ENCODE peak calls at places on chromosomes 7 and 10, in ten cellular contexts. One of them, this sample, is unnamed.

GRCh38 chr10:34091796-34092195 is 723.3 kb downstream of the PARD3 start:
- DNase-seq in HFFc6: no peak
- DNase-seq in progenitor cell of endocrine pancreas: no peak
- DNase-seq in MM.1S: no peak
- DNase-seq in COLO829: no peak
- DNase-seq in HEK293T: no peak
- DNase-seq in CD8-positive, alpha-beta T cell: no peak
- DNase-seq in DMS 273 treated with DMSO at 0.1 percent for 48 hours: no peak
- DNase-seq in stimulated activated naive CD8-positive, alpha-beta T cell treated with anti-CD3 and anti-CD28 coated beads, Interleukin-15, amount 100 ng/mL, for 72 hours: no peak
- DNase-seq in amygdala: no peak
- DNase-seq in this sample: no peak

GRCh38 chr7:97842006-97842405 is 30.2 kb downstream of the ASNS start:
- DNase-seq in HFFc6: no peak
- DNase-seq in progenitor cell of endocrine pancreas: no peak
- DNase-seq in MM.1S: no peak
- DNase-seq in COLO829: no peak
- DNase-seq in HEK293T: no peak
- DNase-seq in CD8-positive, alpha-beta T cell: no peak
- DNase-seq in DMS 273 treated with DMSO at 0.1 percent for 48 hours: no peak
- DNase-seq in stimulated activated naive CD8-positive, alpha-beta T cell treated with anti-CD3 and anti-CD28 coated beads, Interleukin-15, amount 100 ng/mL, for 72 hours: no peak
- DNase-seq in amygdala: no peak
- DNase-seq in this sample: no peak

GRCh38 chr7:66557214-66558200 is 71.2 kb upstream of the KCTD7 start:
- DNase-seq in HFFc6: peak
- DNase-seq in progenitor cell of endocrine pancreas: peak
- DNase-seq in MM.1S: peak
- DNase-seq in COLO829: peak
- DNase-seq in HEK293T: peak
- DNase-seq in CD8-positive, alpha-beta T cell: peak
- DNase-seq in DMS 273 treated with DMSO at 0.1 percent for 48 hours: no peak
- DNase-seq in stimulated activated naive CD8-positive, alpha-beta T cell treated with anti-CD3 and anti-CD28 coated beads, Interleukin-15, amount 100 ng/mL, for 72 hours: peak
- DNase-seq in amygdala: peak
- DNase-seq in this sample: peak

GRCh38 chr10:69217119-69217754 is 2.9 kb upstream of the HKDC1 start:
- DNase-seq in HFFc6: peak
- DNase-seq in progenitor cell of endocrine pancreas: no peak
- DNase-seq in MM.1S: no peak
- DNase-seq in COLO829: peak
- DNase-seq in HEK293T: no peak
- DNase-seq in CD8-positive, alpha-beta T cell: no peak
- DNase-seq in DMS 273 treated with DMSO at 0.1 percent for 48 hours: no peak
- DNase-seq in stimulated activated naive CD8-positive, alpha-beta T cell treated with anti-CD3 and anti-CD28 coated beads, Interleukin-15, amount 100 ng/mL, for 72 hours: no peak
- DNase-seq in amygdala: no peak
- DNase-seq in this sample: no peak

GRCh38 chr10:122510326-122510725 is 49.0 kb downstream of the HTRA1 start:
- DNase-seq in HFFc6: no peak
- DNase-seq in progenitor cell of endocrine pancreas: no peak
- DNase-seq in MM.1S: no peak
- DNase-seq in COLO829: no peak
- DNase-seq in HEK293T: no peak
- DNase-seq in CD8-positive, alpha-beta T cell: no peak
- DNase-seq in DMS 273 treated with DMSO at 0.1 percent for 48 hours: no peak
- DNase-seq in stimulated activated naive CD8-positive, alpha-beta T cell treated with anti-CD3 and anti-CD28 coated beads, Interleukin-15, amount 100 ng/mL, for 72 hours: no peak
- DNase-seq in amygdala: no peak
- DNase-seq in this sample: no peak

GRCh38 chr7:1935176-1936005 is 265.3 kb downstream of the ELFN1 start:
- DNase-seq in HFFc6: no peak
- DNase-seq in progenitor cell of endocrine pancreas: no peak
- DNase-seq in MM.1S: no peak
- DNase-seq in COLO829: no peak
- DNase-seq in HEK293T: no peak
- DNase-seq in CD8-positive, alpha-beta T cell: no peak
- DNase-seq in DMS 273 treated with DMSO at 0.1 percent for 48 hours: no peak
- DNase-seq in stimulated activated naive CD8-positive, alpha-beta T cell treated with anti-CD3 and anti-CD28 coated beads, Interleukin-15, amount 100 ng/mL, for 72 hours: no peak
- DNase-seq in amygdala: no peak
- DNase-seq in this sample: no peak

GRCh38 chr10:35707642-35708425 is 65.7 kb upstream of the FZD8 start:
- DNase-seq in HFFc6: no peak
- DNase-seq in progenitor cell of endocrine pancreas: no peak
- DNase-seq in MM.1S: no peak
- DNase-seq in COLO829: no peak
- DNase-seq in HEK293T: no peak
- DNase-seq in CD8-positive, alpha-beta T cell: no peak
- DNase-seq in DMS 273 treated with DMSO at 0.1 percent for 48 hours: no peak
- DNase-seq in stimulated activated naive CD8-positive, alpha-beta T cell treated with anti-CD3 and anti-CD28 coated beads, Interleukin-15, amount 100 ng/mL, for 72 hours: no peak
- DNase-seq in amygdala: no peak
- DNase-seq in this sample: no peak

GRCh38 chr7:2629740-2630681 is 1.8 kb upstream of the TTYH3 start:
- DNase-seq in HFFc6: no peak
- DNase-seq in progenitor cell of endocrine pancreas: no peak
- DNase-seq in MM.1S: no peak
- DNase-seq in COLO829: no peak
- DNase-seq in HEK293T: no peak
- DNase-seq in CD8-positive, alpha-beta T cell: no peak
- DNase-seq in DMS 273 treated with DMSO at 0.1 percent for 48 hours: no peak
- DNase-seq in stimulated activated naive CD8-positive, alpha-beta T cell treated with anti-CD3 and anti-CD28 coated beads, Interleukin-15, amount 100 ng/mL, for 72 hours: no peak
- DNase-seq in amygdala: no peak
- DNase-seq in this sample: no peak

GRCh38 chr10:1572519-1573333 is 164.6 kb downstream of the ADARB2 start:
- DNase-seq in HFFc6: no peak
- DNase-seq in progenitor cell of endocrine pancreas: no peak
- DNase-seq in MM.1S: no peak
- DNase-seq in COLO829: no peak
- DNase-seq in HEK293T: no peak
- DNase-seq in CD8-positive, alpha-beta T cell: no peak
- DNase-seq in DMS 273 treated with DMSO at 0.1 percent for 48 hours: no peak
- DNase-seq in stimulated activated naive CD8-positive, alpha-beta T cell treated with anti-CD3 and anti-CD28 coated beads, Interleukin-15, amount 100 ng/mL, for 72 hours: no peak
- DNase-seq in amygdala: no peak
- DNase-seq in this sample: no peak

GRCh38 chr10:47164126-47164799 is 135.7 kb upstream of the GDF10 start:
- DNase-seq in HFFc6: peak
- DNase-seq in progenitor cell of endocrine pancreas: no peak
- DNase-seq in MM.1S: no peak
- DNase-seq in COLO829: peak
- DNase-seq in HEK293T: no peak
- DNase-seq in CD8-positive, alpha-beta T cell: no peak
- DNase-seq in DMS 273 treated with DMSO at 0.1 percent for 48 hours: no peak
- DNase-seq in stimulated activated naive CD8-positive, alpha-beta T cell treated with anti-CD3 and anti-CD28 coated beads, Interleukin-15, amount 100 ng/mL, for 72 hours: no peak
- DNase-seq in amygdala: no peak
- DNase-seq in this sample: no peak

GRCh38 chr7:158431941-158432347 is 155.7 kb downstream of the PTPRN2 start:
- DNase-seq in HFFc6: peak
- DNase-seq in progenitor cell of endocrine pancreas: no peak
- DNase-seq in MM.1S: no peak
- DNase-seq in COLO829: no peak
- DNase-seq in HEK293T: no peak
- DNase-seq in CD8-positive, alpha-beta T cell: no peak
- DNase-seq in DMS 273 treated with DMSO at 0.1 percent for 48 hours: no peak
- DNase-seq in stimulated activated naive CD8-positive, alpha-beta T cell treated with anti-CD3 and anti-CD28 coated beads, Interleukin-15, amount 100 ng/mL, for 72 hours: no peak
- DNase-seq in amygdala: no peak
- DNase-seq in this sample: no peak

GRCh38 chr7:111012799-111013675 is 77.9 kb upstream of the LRRN3 start:
- DNase-seq in HFFc6: no peak
- DNase-seq in progenitor cell of endocrine pancreas: no peak
- DNase-seq in MM.1S: peak
- DNase-seq in COLO829: no peak
- DNase-seq in HEK293T: no peak
- DNase-seq in CD8-positive, alpha-beta T cell: no peak
- DNase-seq in DMS 273 treated with DMSO at 0.1 percent for 48 hours: no peak
- DNase-seq in stimulated activated naive CD8-positive, alpha-beta T cell treated with anti-CD3 and anti-CD28 coated beads, Interleukin-15, amount 100 ng/mL, for 72 hours: peak
- DNase-seq in amygdala: no peak
- DNase-seq in this sample: peak

GRCh38 chr10:122855745-122856144 is 10.1 kb upstream of the CUZD1 start:
- DNase-seq in HFFc6: no peak
- DNase-seq in progenitor cell of endocrine pancreas: no peak
- DNase-seq in MM.1S: no peak
- DNase-seq in COLO829: no peak
- DNase-seq in HEK293T: no peak
- DNase-seq in CD8-positive, alpha-beta T cell: no peak
- DNase-seq in DMS 273 treated with DMSO at 0.1 percent for 48 hours: no peak
- DNase-seq in stimulated activated naive CD8-positive, alpha-beta T cell treated with anti-CD3 and anti-CD28 coated beads, Interleukin-15, amount 100 ng/mL, for 72 hours: no peak
- DNase-seq in amygdala: no peak
- DNase-seq in this sample: no peak

GRCh38 chr7:99005776-99006175 is 127.4 kb downstream of the TRRAP start:
- DNase-seq in HFFc6: no peak
- DNase-seq in progenitor cell of endocrine pancreas: no peak
- DNase-seq in MM.1S: no peak
- DNase-seq in COLO829: peak
- DNase-seq in HEK293T: no peak
- DNase-seq in CD8-positive, alpha-beta T cell: no peak
- DNase-seq in DMS 273 treated with DMSO at 0.1 percent for 48 hours: no peak
- DNase-seq in stimulated activated naive CD8-positive, alpha-beta T cell treated with anti-CD3 and anti-CD28 coated beads, Interleukin-15, amount 100 ng/mL, for 72 hours: no peak
- DNase-seq in amygdala: no peak
- DNase-seq in this sample: peak

GRCh38 chr7:6160191-6160623 is 112.2 kb downstream of the CYTH3 start:
- DNase-seq in HFFc6: peak
- DNase-seq in progenitor cell of endocrine pancreas: peak
- DNase-seq in MM.1S: no peak
- DNase-seq in COLO829: peak
- DNase-seq in HEK293T: peak
- DNase-seq in CD8-positive, alpha-beta T cell: no peak
- DNase-seq in DMS 273 treated with DMSO at 0.1 percent for 48 hours: peak
- DNase-seq in stimulated activated naive CD8-positive, alpha-beta T cell treated with anti-CD3 and anti-CD28 coated beads, Interleukin-15, amount 100 ng/mL, for 72 hours: no peak
- DNase-seq in amygdala: no peak
- DNase-seq in this sample: no peak

GRCh38 chr7:16792299-16792698 is 12.5 kb downstream of the AGR2 start:
- DNase-seq in HFFc6: no peak
- DNase-seq in progenitor cell of endocrine pancreas: no peak
- DNase-seq in MM.1S: no peak
- DNase-seq in COLO829: no peak
- DNase-seq in HEK293T: no peak
- DNase-seq in CD8-positive, alpha-beta T cell: no peak
- DNase-seq in DMS 273 treated with DMSO at 0.1 percent for 48 hours: no peak
- DNase-seq in stimulated activated naive CD8-positive, alpha-beta T cell treated with anti-CD3 and anti-CD28 coated beads, Interleukin-15, amount 100 ng/mL, for 72 hours: no peak
- DNase-seq in amygdala: no peak
- DNase-seq in this sample: no peak

GRCh38 chr7:16365177-16365576 is 56.2 kb downstream of the CRPPA start:
- DNase-seq in HFFc6: no peak
- DNase-seq in progenitor cell of endocrine pancreas: no peak
- DNase-seq in MM.1S: no peak
- DNase-seq in COLO829: no peak
- DNase-seq in HEK293T: no peak
- DNase-seq in CD8-positive, alpha-beta T cell: no peak
- DNase-seq in DMS 273 treated with DMSO at 0.1 percent for 48 hours: no peak
- DNase-seq in stimulated activated naive CD8-positive, alpha-beta T cell treated with anti-CD3 and anti-CD28 coated beads, Interleukin-15, amount 100 ng/mL, for 72 hours: no peak
- DNase-seq in amygdala: no peak
- DNase-seq in this sample: no peak

GRCh38 chr7:140899883-140900282 is 24.8 kb downstream of the BRAF start:
- DNase-seq in HFFc6: no peak
- DNase-seq in progenitor cell of endocrine pancreas: no peak
- DNase-seq in MM.1S: no peak
- DNase-seq in COLO829: peak
- DNase-seq in HEK293T: peak
- DNase-seq in CD8-positive, alpha-beta T cell: no peak
- DNase-seq in DMS 273 treated with DMSO at 0.1 percent for 48 hours: peak
- DNase-seq in stimulated activated naive CD8-positive, alpha-beta T cell treated with anti-CD3 and anti-CD28 coated beads, Interleukin-15, amount 100 ng/mL, for 72 hours: no peak
- DNase-seq in amygdala: no peak
- DNase-seq in this sample: no peak

GRCh38 chr10:46526682-46527038 is 29.8 kb downstream of the GPRIN2 start:
- DNase-seq in HFFc6: no peak
- DNase-seq in progenitor cell of endocrine pancreas: no peak
- DNase-seq in MM.1S: no peak
- DNase-seq in COLO829: no peak
- DNase-seq in HEK293T: no peak
- DNase-seq in CD8-positive, alpha-beta T cell: no peak
- DNase-seq in DMS 273 treated with DMSO at 0.1 percent for 48 hours: no peak
- DNase-seq in stimulated activated naive CD8-positive, alpha-beta T cell treated with anti-CD3 and anti-CD28 coated beads, Interleukin-15, amount 100 ng/mL, for 72 hours: no peak
- DNase-seq in amygdala: no peak
- DNase-seq in this sample: no peak

GRCh38 chr10:110044681-110045080 is 36.9 kb downstream of the ADD3 start:
- DNase-seq in HFFc6: peak
- DNase-seq in progenitor cell of endocrine pancreas: no peak
- DNase-seq in MM.1S: no peak
- DNase-seq in COLO829: no peak
- DNase-seq in HEK293T: no peak
- DNase-seq in CD8-positive, alpha-beta T cell: no peak
- DNase-seq in DMS 273 treated with DMSO at 0.1 percent for 48 hours: no peak
- DNase-seq in stimulated activated naive CD8-positive, alpha-beta T cell treated with anti-CD3 and anti-CD28 coated beads, Interleukin-15, amount 100 ng/mL, for 72 hours: no peak
- DNase-seq in amygdala: no peak
- DNase-seq in this sample: no peak

GRCh38 chr10:52740913-52741675 is 31.5 kb downstream of the MBL2 start:
- DNase-seq in HFFc6: peak
- DNase-seq in progenitor cell of endocrine pancreas: peak
- DNase-seq in MM.1S: peak
- DNase-seq in COLO829: peak
- DNase-seq in HEK293T: peak
- DNase-seq in CD8-positive, alpha-beta T cell: no peak
- DNase-seq in DMS 273 treated with DMSO at 0.1 percent for 48 hours: no peak
- DNase-seq in stimulated activated naive CD8-positive, alpha-beta T cell treated with anti-CD3 and anti-CD28 coated beads, Interleukin-15, amount 100 ng/mL, for 72 hours: peak
- DNase-seq in amygdala: no peak
- DNase-seq in this sample: no peak

GRCh38 chr7:18087031-18087686 is 59.5 kb upstream of the PRPS1L1 start:
- DNase-seq in HFFc6: no peak
- DNase-seq in progenitor cell of endocrine pancreas: peak
- DNase-seq in MM.1S: no peak
- DNase-seq in COLO829: no peak
- DNase-seq in HEK293T: no peak
- DNase-seq in CD8-positive, alpha-beta T cell: no peak
- DNase-seq in DMS 273 treated with DMSO at 0.1 percent for 48 hours: no peak
- DNase-seq in stimulated activated naive CD8-positive, alpha-beta T cell treated with anti-CD3 and anti-CD28 coated beads, Interleukin-15, amount 100 ng/mL, for 72 hours: no peak
- DNase-seq in amygdala: no peak
- DNase-seq in this sample: no peak

GRCh38 chr10:97532935-97533671 is 34.4 kb downstream of the UBTD1 start:
- DNase-seq in HFFc6: no peak
- DNase-seq in progenitor cell of endocrine pancreas: no peak
- DNase-seq in MM.1S: peak
- DNase-seq in COLO829: no peak
- DNase-seq in HEK293T: no peak
- DNase-seq in CD8-positive, alpha-beta T cell: no peak
- DNase-seq in DMS 273 treated with DMSO at 0.1 percent for 48 hours: no peak
- DNase-seq in stimulated activated naive CD8-positive, alpha-beta T cell treated with anti-CD3 and anti-CD28 coated beads, Interleukin-15, amount 100 ng/mL, for 72 hours: no peak
- DNase-seq in amygdala: peak
- DNase-seq in this sample: no peak

GRCh38 chr10:19498348-19499290 is 317.6 kb upstream of the PLXDC2 start:
- DNase-seq in HFFc6: no peak
- DNase-seq in progenitor cell of endocrine pancreas: no peak
- DNase-seq in MM.1S: no peak
- DNase-seq in COLO829: no peak
- DNase-seq in HEK293T: no peak
- DNase-seq in CD8-positive, alpha-beta T cell: no peak
- DNase-seq in DMS 273 treated with DMSO at 0.1 percent for 48 hours: no peak
- DNase-seq in stimulated activated naive CD8-positive, alpha-beta T cell treated with anti-CD3 and anti-CD28 coated beads, Interleukin-15, amount 100 ng/mL, for 72 hours: no peak
- DNase-seq in amygdala: no peak
- DNase-seq in this sample: no peak

GRCh38 chr10:47245731-47246350 is 54.2 kb upstream of the GDF10 start:
- DNase-seq in HFFc6: no peak
- DNase-seq in progenitor cell of endocrine pancreas: no peak
- DNase-seq in MM.1S: no peak
- DNase-seq in COLO829: no peak
- DNase-seq in HEK293T: no peak
- DNase-seq in CD8-positive, alpha-beta T cell: no peak
- DNase-seq in DMS 273 treated with DMSO at 0.1 percent for 48 hours: no peak
- DNase-seq in stimulated activated naive CD8-positive, alpha-beta T cell treated with anti-CD3 and anti-CD28 coated beads, Interleukin-15, amount 100 ng/mL, for 72 hours: no peak
- DNase-seq in amygdala: no peak
- DNase-seq in this sample: no peak

GRCh38 chr7:133009426-133009825 is 72.5 kb downstream of the CHCHD3 start:
- DNase-seq in HFFc6: no peak
- DNase-seq in progenitor cell of endocrine pancreas: no peak
- DNase-seq in MM.1S: no peak
- DNase-seq in COLO829: no peak
- DNase-seq in HEK293T: no peak
- DNase-seq in CD8-positive, alpha-beta T cell: no peak
- DNase-seq in DMS 273 treated with DMSO at 0.1 percent for 48 hours: no peak
- DNase-seq in stimulated activated naive CD8-positive, alpha-beta T cell treated with anti-CD3 and anti-CD28 coated beads, Interleukin-15, amount 100 ng/mL, for 72 hours: no peak
- DNase-seq in amygdala: no peak
- DNase-seq in this sample: no peak

GRCh38 chr10:92208736-92209135 is 82.1 kb downstream of the CPEB3 start:
- DNase-seq in HFFc6: peak
- DNase-seq in progenitor cell of endocrine pancreas: no peak
- DNase-seq in MM.1S: no peak
- DNase-seq in COLO829: no peak
- DNase-seq in HEK293T: no peak
- DNase-seq in CD8-positive, alpha-beta T cell: no peak
- DNase-seq in DMS 273 treated with DMSO at 0.1 percent for 48 hours: no peak
- DNase-seq in stimulated activated naive CD8-positive, alpha-beta T cell treated with anti-CD3 and anti-CD28 coated beads, Interleukin-15, amount 100 ng/mL, for 72 hours: no peak
- DNase-seq in amygdala: no peak
- DNase-seq in this sample: no peak

GRCh38 chr10:128440513-128441160 is 314.4 kb upstream of the MKI67 start:
- DNase-seq in HFFc6: no peak
- DNase-seq in progenitor cell of endocrine pancreas: no peak
- DNase-seq in MM.1S: no peak
- DNase-seq in COLO829: no peak
- DNase-seq in HEK293T: no peak
- DNase-seq in CD8-positive, alpha-beta T cell: no peak
- DNase-seq in DMS 273 treated with DMSO at 0.1 percent for 48 hours: no peak
- DNase-seq in stimulated activated naive CD8-positive, alpha-beta T cell treated with anti-CD3 and anti-CD28 coated beads, Interleukin-15, amount 100 ng/mL, for 72 hours: no peak
- DNase-seq in amygdala: no peak
- DNase-seq in this sample: no peak